ENCODE peak calls at places on chromosomes 12 and 14, in seven cellular contexts. One of them, this sample, is unnamed.

GRCh38 chr14:55249423-55249822 is 21.8 kb upstream of the FBXO34 start:
- ATAC-seq in Panc1: no peak
- ATAC-seq in T-cell: no peak
- ATAC-seq in left cardiac atrium: no peak
- ATAC-seq in stimulated activated effector memory CD8-positive, alpha-beta T cell treated with anti-CD3 and anti-CD28 coated beads, Interleukin-12 subunit alpha, Interleukin-12 subunit beta, amount 100 ng/mL, for 72 hours: peak
- ATAC-seq in psoas muscle: no peak
- ATAC-seq in gastroesophageal sphincter: no peak
- ATAC-seq in this sample: no peak

GRCh38 chr12:32116897-32117296 is 10.2 kb downstream of the BICD1 start:
- ATAC-seq in Panc1: no peak
- ATAC-seq in T-cell: no peak
- ATAC-seq in left cardiac atrium: no peak
- ATAC-seq in stimulated activated effector memory CD8-positive, alpha-beta T cell treated with anti-CD3 and anti-CD28 coated beads, Interleukin-12 subunit alpha, Interleukin-12 subunit beta, amount 100 ng/mL, for 72 hours: no peak
- ATAC-seq in psoas muscle: no peak
- ATAC-seq in gastroesophageal sphincter: no peak
- ATAC-seq in this sample: no peak

GRCh38 chr12:115640929-115641328 is 636.6 kb downstream of the MED13L start:
- ATAC-seq in Panc1: no peak
- ATAC-seq in T-cell: no peak
- ATAC-seq in left cardiac atrium: no peak
- ATAC-seq in stimulated activated effector memory CD8-positive, alpha-beta T cell treated with anti-CD3 and anti-CD28 coated beads, Interleukin-12 subunit alpha, Interleukin-12 subunit beta, amount 100 ng/mL, for 72 hours: no peak
- ATAC-seq in psoas muscle: no peak
- ATAC-seq in gastroesophageal sphincter: no peak
- ATAC-seq in this sample: no peak

GRCh38 chr12:31029466-31029865 is 44.2 kb upstream of the DDX11 start:
- ATAC-seq in Panc1: no peak
- ATAC-seq in T-cell: no peak
- ATAC-seq in left cardiac atrium: no peak
- ATAC-seq in stimulated activated effector memory CD8-positive, alpha-beta T cell treated with anti-CD3 and anti-CD28 coated beads, Interleukin-12 subunit alpha, Interleukin-12 subunit beta, amount 100 ng/mL, for 72 hours: no peak
- ATAC-seq in psoas muscle: no peak
- ATAC-seq in gastroesophageal sphincter: no peak
- ATAC-seq in this sample: no peak

GRCh38 chr14:73502017-73502619 is 11.4 kb downstream of the RIOX1 start:
- ATAC-seq in Panc1: no peak
- ATAC-seq in T-cell: no peak
- ATAC-seq in left cardiac atrium: no peak
- ATAC-seq in stimulated activated effector memory CD8-positive, alpha-beta T cell treated with anti-CD3 and anti-CD28 coated beads, Interleukin-12 subunit alpha, Interleukin-12 subunit beta, amount 100 ng/mL, for 72 hours: no peak
- ATAC-seq in psoas muscle: peak
- ATAC-seq in gastroesophageal sphincter: no peak
- ATAC-seq in this sample: no peak

GRCh38 chr12:62731378-62731710 is 203.6 kb downstream of the PPM1H start:
- ATAC-seq in Panc1: peak
- ATAC-seq in T-cell: no peak
- ATAC-seq in left cardiac atrium: peak
- ATAC-seq in stimulated activated effector memory CD8-positive, alpha-beta T cell treated with anti-CD3 and anti-CD28 coated beads, Interleukin-12 subunit alpha, Interleukin-12 subunit beta, amount 100 ng/mL, for 72 hours: no peak
- ATAC-seq in psoas muscle: no peak
- ATAC-seq in gastroesophageal sphincter: no peak
- ATAC-seq in this sample: no peak

GRCh38 chr12:54215990-54216579 is 27.3 kb upstream of the SMUG1 start:
- ATAC-seq in Panc1: peak
- ATAC-seq in T-cell: no peak
- ATAC-seq in left cardiac atrium: peak
- ATAC-seq in stimulated activated effector memory CD8-positive, alpha-beta T cell treated with anti-CD3 and anti-CD28 coated beads, Interleukin-12 subunit alpha, Interleukin-12 subunit beta, amount 100 ng/mL, for 72 hours: peak
- ATAC-seq in psoas muscle: no peak
- ATAC-seq in gastroesophageal sphincter: no peak
- ATAC-seq in this sample: peak

GRCh38 chr12:120833849-120834248 is 70.3 kb downstream of the SPPL3 start:
- ATAC-seq in Panc1: no peak
- ATAC-seq in T-cell: no peak
- ATAC-seq in left cardiac atrium: peak
- ATAC-seq in stimulated activated effector memory CD8-positive, alpha-beta T cell treated with anti-CD3 and anti-CD28 coated beads, Interleukin-12 subunit alpha, Interleukin-12 subunit beta, amount 100 ng/mL, for 72 hours: peak
- ATAC-seq in psoas muscle: peak
- ATAC-seq in gastroesophageal sphincter: no peak
- ATAC-seq in this sample: peak

GRCh38 chr12:116299548-116300150 is 22.2 kb upstream of the MED13L start:
- ATAC-seq in Panc1: no peak
- ATAC-seq in T-cell: no peak
- ATAC-seq in left cardiac atrium: peak
- ATAC-seq in stimulated activated effector memory CD8-positive, alpha-beta T cell treated with anti-CD3 and anti-CD28 coated beads, Interleukin-12 subunit alpha, Interleukin-12 subunit beta, amount 100 ng/mL, for 72 hours: no peak
- ATAC-seq in psoas muscle: no peak
- ATAC-seq in gastroesophageal sphincter: peak
- ATAC-seq in this sample: no peak

GRCh38 chr12:10554971-10555481 is 49.3 kb downstream of the EIF2S3B start:
- ATAC-seq in Panc1: no peak
- ATAC-seq in T-cell: peak
- ATAC-seq in left cardiac atrium: no peak
- ATAC-seq in stimulated activated effector memory CD8-positive, alpha-beta T cell treated with anti-CD3 and anti-CD28 coated beads, Interleukin-12 subunit alpha, Interleukin-12 subunit beta, amount 100 ng/mL, for 72 hours: peak
- ATAC-seq in psoas muscle: no peak
- ATAC-seq in gastroesophageal sphincter: no peak
- ATAC-seq in this sample: no peak

GRCh38 chr14:103908580-103908979 is 19.7 kb upstream of the TDRD9 start:
- ATAC-seq in Panc1: no peak
- ATAC-seq in T-cell: peak
- ATAC-seq in left cardiac atrium: no peak
- ATAC-seq in stimulated activated effector memory CD8-positive, alpha-beta T cell treated with anti-CD3 and anti-CD28 coated beads, Interleukin-12 subunit alpha, Interleukin-12 subunit beta, amount 100 ng/mL, for 72 hours: peak
- ATAC-seq in psoas muscle: no peak
- ATAC-seq in gastroesophageal sphincter: no peak
- ATAC-seq in this sample: no peak

GRCh38 chr14:58283730-58284129 is 14.6 kb upstream of the ARID4A start:
- ATAC-seq in Panc1: no peak
- ATAC-seq in T-cell: no peak
- ATAC-seq in left cardiac atrium: no peak
- ATAC-seq in stimulated activated effector memory CD8-positive, alpha-beta T cell treated with anti-CD3 and anti-CD28 coated beads, Interleukin-12 subunit alpha, Interleukin-12 subunit beta, amount 100 ng/mL, for 72 hours: no peak
- ATAC-seq in psoas muscle: no peak
- ATAC-seq in gastroesophageal sphincter: no peak
- ATAC-seq in this sample: no peak

GRCh38 chr12:93883436-93884154 is 206.4 kb downstream of the CRADD start:
- ATAC-seq in Panc1: no peak
- ATAC-seq in T-cell: no peak
- ATAC-seq in left cardiac atrium: no peak
- ATAC-seq in stimulated activated effector memory CD8-positive, alpha-beta T cell treated with anti-CD3 and anti-CD28 coated beads, Interleukin-12 subunit alpha, Interleukin-12 subunit beta, amount 100 ng/mL, for 72 hours: no peak
- ATAC-seq in psoas muscle: no peak
- ATAC-seq in gastroesophageal sphincter: no peak
- ATAC-seq in this sample: no peak

GRCh38 chr12:104011265-104011664 is 38.7 kb downstream of the GLT8D2 start:
- ATAC-seq in Panc1: no peak
- ATAC-seq in T-cell: no peak
- ATAC-seq in left cardiac atrium: peak
- ATAC-seq in stimulated activated effector memory CD8-positive, alpha-beta T cell treated with anti-CD3 and anti-CD28 coated beads, Interleukin-12 subunit alpha, Interleukin-12 subunit beta, amount 100 ng/mL, for 72 hours: no peak
- ATAC-seq in psoas muscle: peak
- ATAC-seq in gastroesophageal sphincter: no peak
- ATAC-seq in this sample: no peak

GRCh38 chr14:100278702-100279101 is 27.5 kb downstream of the SLC25A29 start:
- ATAC-seq in Panc1: peak
- ATAC-seq in T-cell: no peak
- ATAC-seq in left cardiac atrium: no peak
- ATAC-seq in stimulated activated effector memory CD8-positive, alpha-beta T cell treated with anti-CD3 and anti-CD28 coated beads, Interleukin-12 subunit alpha, Interleukin-12 subunit beta, amount 100 ng/mL, for 72 hours: peak
- ATAC-seq in psoas muscle: peak
- ATAC-seq in gastroesophageal sphincter: no peak
- ATAC-seq in this sample: no peak

GRCh38 chr12:75819512-75819911 is 212.1 kb downstream of the PHLDA1 start:
- ATAC-seq in Panc1: no peak
- ATAC-seq in T-cell: no peak
- ATAC-seq in left cardiac atrium: no peak
- ATAC-seq in stimulated activated effector memory CD8-positive, alpha-beta T cell treated with anti-CD3 and anti-CD28 coated beads, Interleukin-12 subunit alpha, Interleukin-12 subunit beta, amount 100 ng/mL, for 72 hours: peak
- ATAC-seq in psoas muscle: no peak
- ATAC-seq in gastroesophageal sphincter: no peak
- ATAC-seq in this sample: peak

GRCh38 chr12:66152732-66153131 is 17.1 kb downstream of the TMBIM4 start:
- ATAC-seq in Panc1: no peak
- ATAC-seq in T-cell: no peak
- ATAC-seq in left cardiac atrium: peak
- ATAC-seq in stimulated activated effector memory CD8-positive, alpha-beta T cell treated with anti-CD3 and anti-CD28 coated beads, Interleukin-12 subunit alpha, Interleukin-12 subunit beta, amount 100 ng/mL, for 72 hours: no peak
- ATAC-seq in psoas muscle: no peak
- ATAC-seq in gastroesophageal sphincter: no peak
- ATAC-seq in this sample: no peak

GRCh38 chr12:3274664-3275063 is 197.5 kb downstream of the TSPAN9 start:
- ATAC-seq in Panc1: no peak
- ATAC-seq in T-cell: no peak
- ATAC-seq in left cardiac atrium: peak
- ATAC-seq in stimulated activated effector memory CD8-positive, alpha-beta T cell treated with anti-CD3 and anti-CD28 coated beads, Interleukin-12 subunit alpha, Interleukin-12 subunit beta, amount 100 ng/mL, for 72 hours: no peak
- ATAC-seq in psoas muscle: peak
- ATAC-seq in gastroesophageal sphincter: no peak
- ATAC-seq in this sample: no peak

GRCh38 chr14:75198291-75198933 is 22.0 kb upstream of the TMED10 start:
- ATAC-seq in Panc1: no peak
- ATAC-seq in T-cell: no peak
- ATAC-seq in left cardiac atrium: peak
- ATAC-seq in stimulated activated effector memory CD8-positive, alpha-beta T cell treated with anti-CD3 and anti-CD28 coated beads, Interleukin-12 subunit alpha, Interleukin-12 subunit beta, amount 100 ng/mL, for 72 hours: no peak
- ATAC-seq in psoas muscle: peak
- ATAC-seq in gastroesophageal sphincter: peak
- ATAC-seq in this sample: no peak

GRCh38 chr12:118880745-118881144 is 100.6 kb upstream of the SRRM4 start:
- ATAC-seq in Panc1: no peak
- ATAC-seq in T-cell: no peak
- ATAC-seq in left cardiac atrium: no peak
- ATAC-seq in stimulated activated effector memory CD8-positive, alpha-beta T cell treated with anti-CD3 and anti-CD28 coated beads, Interleukin-12 subunit alpha, Interleukin-12 subunit beta, amount 100 ng/mL, for 72 hours: no peak
- ATAC-seq in psoas muscle: no peak
- ATAC-seq in gastroesophageal sphincter: no peak
- ATAC-seq in this sample: no peak

GRCh38 chr12:5059358-5059757 is 15.7 kb downstream of the KCNA5 start:
- ATAC-seq in Panc1: no peak
- ATAC-seq in T-cell: no peak
- ATAC-seq in left cardiac atrium: peak
- ATAC-seq in stimulated activated effector memory CD8-positive, alpha-beta T cell treated with anti-CD3 and anti-CD28 coated beads, Interleukin-12 subunit alpha, Interleukin-12 subunit beta, amount 100 ng/mL, for 72 hours: no peak
- ATAC-seq in psoas muscle: no peak
- ATAC-seq in gastroesophageal sphincter: peak
- ATAC-seq in this sample: no peak

GRCh38 chr12:64099430-64099829 is 122.7 kb downstream of the KICS2 start:
- ATAC-seq in Panc1: peak
- ATAC-seq in T-cell: no peak
- ATAC-seq in left cardiac atrium: peak
- ATAC-seq in stimulated activated effector memory CD8-positive, alpha-beta T cell treated with anti-CD3 and anti-CD28 coated beads, Interleukin-12 subunit alpha, Interleukin-12 subunit beta, amount 100 ng/mL, for 72 hours: no peak
- ATAC-seq in psoas muscle: peak
- ATAC-seq in gastroesophageal sphincter: peak
- ATAC-seq in this sample: no peak

GRCh38 chr12:25950329-25951115 is 8.0 kb upstream of the RASSF8 start:
- ATAC-seq in Panc1: no peak
- ATAC-seq in T-cell: no peak
- ATAC-seq in left cardiac atrium: peak
- ATAC-seq in stimulated activated effector memory CD8-positive, alpha-beta T cell treated with anti-CD3 and anti-CD28 coated beads, Interleukin-12 subunit alpha, Interleukin-12 subunit beta, amount 100 ng/mL, for 72 hours: no peak
- ATAC-seq in psoas muscle: no peak
- ATAC-seq in gastroesophageal sphincter: no peak
- ATAC-seq in this sample: no peak

GRCh38 chr12:27940245-27940644 is 32.3 kb downstream of the PTHLH start:
- ATAC-seq in Panc1: no peak
- ATAC-seq in T-cell: no peak
- ATAC-seq in left cardiac atrium: no peak
- ATAC-seq in stimulated activated effector memory CD8-positive, alpha-beta T cell treated with anti-CD3 and anti-CD28 coated beads, Interleukin-12 subunit alpha, Interleukin-12 subunit beta, amount 100 ng/mL, for 72 hours: no peak
- ATAC-seq in psoas muscle: no peak
- ATAC-seq in gastroesophageal sphincter: no peak
- ATAC-seq in this sample: no peak

GRCh38 chr12:3200779-3201738 is 123.9 kb downstream of the TSPAN9 start:
- ATAC-seq in Panc1: no peak
- ATAC-seq in T-cell: no peak
- ATAC-seq in left cardiac atrium: peak
- ATAC-seq in stimulated activated effector memory CD8-positive, alpha-beta T cell treated with anti-CD3 and anti-CD28 coated beads, Interleukin-12 subunit alpha, Interleukin-12 subunit beta, amount 100 ng/mL, for 72 hours: no peak
- ATAC-seq in psoas muscle: peak
- ATAC-seq in gastroesophageal sphincter: no peak
- ATAC-seq in this sample: no peak

GRCh38 chr14:104931323-104931770 is 6.7 kb downstream of the PLD4 start:
- ATAC-seq in Panc1: no peak
- ATAC-seq in T-cell: no peak
- ATAC-seq in left cardiac atrium: no peak
- ATAC-seq in stimulated activated effector memory CD8-positive, alpha-beta T cell treated with anti-CD3 and anti-CD28 coated beads, Interleukin-12 subunit alpha, Interleukin-12 subunit beta, amount 100 ng/mL, for 72 hours: no peak
- ATAC-seq in psoas muscle: no peak
- ATAC-seq in gastroesophageal sphincter: no peak
- ATAC-seq in this sample: no peak

GRCh38 chr12:47367912-47368537 is 288.3 kb upstream of the AMIGO2 start:
- ATAC-seq in Panc1: no peak
- ATAC-seq in T-cell: no peak
- ATAC-seq in left cardiac atrium: no peak
- ATAC-seq in stimulated activated effector memory CD8-positive, alpha-beta T cell treated with anti-CD3 and anti-CD28 coated beads, Interleukin-12 subunit alpha, Interleukin-12 subunit beta, amount 100 ng/mL, for 72 hours: peak
- ATAC-seq in psoas muscle: no peak
- ATAC-seq in gastroesophageal sphincter: no peak
- ATAC-seq in this sample: peak

GRCh38 chr12:87802721-87803011 is 226.5 kb downstream of the C12orf50 start:
- ATAC-seq in Panc1: no peak
- ATAC-seq in T-cell: no peak
- ATAC-seq in left cardiac atrium: no peak
- ATAC-seq in stimulated activated effector memory CD8-positive, alpha-beta T cell treated with anti-CD3 and anti-CD28 coated beads, Interleukin-12 subunit alpha, Interleukin-12 subunit beta, amount 100 ng/mL, for 72 hours: no peak
- ATAC-seq in psoas muscle: no peak
- ATAC-seq in gastroesophageal sphincter: no peak
- ATAC-seq in this sample: no peak

GRCh38 chr14:25049127-25049558 is 804 bp downstream of the STXBP6 start:
- ATAC-seq in Panc1: no peak
- ATAC-seq in T-cell: no peak
- ATAC-seq in left cardiac atrium: peak
- ATAC-seq in stimulated activated effector memory CD8-positive, alpha-beta T cell treated with anti-CD3 and anti-CD28 coated beads, Interleukin-12 subunit alpha, Interleukin-12 subunit beta, amount 100 ng/mL, for 72 hours: no peak
- ATAC-seq in psoas muscle: peak
- ATAC-seq in gastroesophageal sphincter: peak
- ATAC-seq in this sample: no peak

GRCh38 chr12:120362516-120363273 is 6.3 kb downstream of the MSI1 start:
- ATAC-seq in Panc1: no peak
- ATAC-seq in T-cell: no peak
- ATAC-seq in left cardiac atrium: no peak
- ATAC-seq in stimulated activated effector memory CD8-positive, alpha-beta T cell treated with anti-CD3 and anti-CD28 coated beads, Interleukin-12 subunit alpha, Interleukin-12 subunit beta, amount 100 ng/mL, for 72 hours: no peak
- ATAC-seq in psoas muscle: no peak
- ATAC-seq in gastroesophageal sphincter: no peak
- ATAC-seq in this sample: no peak

This sample was measured in activated T-helper 17 cell treated with anti-CD3 and anti-CD28 coated beads, Interleukin-2, amount 50 U/mL, for 72 hours.